ENCODE peak calls at places on chromosomes 6 and 20, in five cellular contexts. I is nucleus accumbens, D is OCI-M1, R is NCI-H1092 treated with DMSO at 0.1 percent for 48 hours, G is T-helper 9 cell. M is an unnamed sample.

GRCh38 chr6:118968416-118968815 is 33.5 kb upstream of the MCM9 start:
- DNase-seq in D (peak; percentile 81), G (no peak), I (no peak), R (no peak), M (no peak)

GRCh38 chr20:644692-645317 is 8.2 kb downstream of the SRXN1 start:
- DNase-seq in I (no peak), D (no peak), G (no peak), R (no peak), M (no peak)

GRCh38 chr20:5531318-5532081 is 214.7 kb upstream of the PROKR2 start:
- DNase-seq in I (no peak), G (no peak), R (no peak), D (peak; percentile 53), M (no peak)

GRCh38 chr20:39986231-39986904 is 702.7 kb downstream of the MAFB start:
- DNase-seq in G (no peak), D (no peak), I (no peak), R (peak; percentile 24), M (no peak)

GRCh38 chr6:37047933-37048850 is 42.7 kb downstream of the FGD2 start:
- DNase-seq in R (no peak), D (no peak), I (no peak), G (no peak), M (no peak)

GRCh38 chr6:17491416-17492142 is 98.2 kb downstream of the CAP2 start:
- DNase-seq in I (no peak), R (no peak), D (no peak), G (no peak), M (no peak)

GRCh38 chr6:154931741-154932424 is 63.2 kb upstream of the TIAM2 start:
- DNase-seq in I (no peak), R (no peak), D (peak; percentile 76), G (no peak), M (no peak)

GRCh38 chr20:58669287-58670006 is 18.4 kb downstream of the STX16 start:
- DNase-seq in R (no peak), D (no peak), I (no peak), G (no peak), M (no peak)

GRCh38 chr6:158819213-158819976 is at the start of gene EZR:
- DNase-seq in G (peak; percentile 81), D (peak; percentile 90), R (peak; percentile 46), I (no peak), M (peak; percentile 52)

GRCh38 chr6:33983109-33983475 is 162.8 kb downstream of the GRM4 start:
- DNase-seq in R (no peak), G (no peak), I (no peak), D (peak; percentile 16), M (no peak)

GRCh38 chr20:9912858-9913434 is 74.1 kb upstream of the PAK5 start:
- DNase-seq in D (peak; percentile 71), G (peak; percentile 21), R (peak; percentile 61), I (peak; percentile 16), M (no peak)

GRCh38 chr6:102571236-102571908 is 1177.9 kb downstream of the GRIK2 start:
- DNase-seq in D (no peak), I (no peak), R (no peak), G (no peak), M (no peak)

GRCh38 chr20:2536562-2536986 is at the start of gene TMC2:
- DNase-seq in D (no peak), R (no peak), I (no peak), G (no peak), M (no peak)

GRCh38 chr6:491233-491632 is 99.7 kb downstream of the IRF4 start:
- DNase-seq in G (peak; percentile 22), D (no peak), R (no peak), I (no peak), M (no peak)

GRCh38 chr20:51129201-51129671 is 106.3 kb upstream of the KCNG1 start:
- DNase-seq in R (no peak), G (no peak), I (no peak), D (no peak), M (no peak)

GRCh38 chr6:43990627-43991619 is 136.3 kb downstream of the MRPL14 start:
- DNase-seq in D (peak; percentile 59), R (peak; percentile 52), I (no peak), G (no peak), M (no peak)

GRCh38 chr20:8527998-8528397 is 395.9 kb downstream of the PLCB1 start:
- DNase-seq in D (peak; percentile 89), R (no peak), I (no peak), G (no peak), M (no peak)

GRCh38 chr6:151240036-151240685 is 394 bp downstream of the AKAP12 start:
- DNase-seq in G (no peak), D (no peak), R (peak; percentile 46), I (no peak), M (peak; percentile 45)

GRCh38 chr20:63696311-63696627 is 183 bp upstream of the TNFRSF6B start:
- DNase-seq in D (no peak), G (no peak), I (no peak), R (no peak), M (no peak)

GRCh38 chr6:3913077-3913957 is 64.1 kb downstream of the FAM50B start:
- DNase-seq in G (no peak), D (peak; percentile 14), I (no peak), R (peak; percentile 24), M (no peak)

GRCh38 chr6:26272171-26272631 is 92.8 kb upstream of the BTN3A2 start:
- DNase-seq in I (no peak), G (peak; percentile 38), D (peak; percentile 77), R (no peak), M (no peak)

GRCh38 chr6:14837435-14837834 is 408.4 kb upstream of the JARID2 start:
- DNase-seq in D (no peak), R (no peak), I (no peak), G (no peak), M (no peak)

GRCh38 chr6:84773431-84774173 is 9.2 kb upstream of the TBX18 start:
- DNase-seq in I (no peak), R (no peak), G (no peak), D (no peak), M (no peak)

GRCh38 chr20:60087563-60088105 is 129.4 kb downstream of the CDH26 start:
- DNase-seq in R (no peak), D (no peak), G (no peak), I (no peak), M (no peak)

GRCh38 chr6:161211380-161212035 is 62.4 kb downstream of the AGPAT4 start:
- DNase-seq in I (no peak), G (no peak), R (no peak), D (peak; percentile 55), M (no peak)

GRCh38 chr20:44355503-44356352 is at the start of gene HNF4A:
- DNase-seq in G (no peak), R (no peak), I (no peak), D (no peak), M (no peak)

GRCh38 chr20:53712212-53712977 is 118.8 kb upstream of the ZNF217 start:
- DNase-seq in G (no peak), I (no peak), D (no peak), R (no peak), M (no peak)

GRCh38 chr6:19866199-19866872 is 29.2 kb downstream of the ID4 start:
- DNase-seq in G (no peak), R (peak; percentile 78), D (no peak), I (no peak), M (no peak)

GRCh38 chr6:40352006-40352405 is 235.2 kb downstream of the LRFN2 start:
- DNase-seq in G (no peak), R (no peak), D (no peak), I (no peak), M (no peak)

GRCh38 chr20:20450461-20451027 is 82.6 kb downstream of the INSM1 start:
- DNase-seq in G (no peak), D (peak; percentile 10), I (no peak), R (peak; percentile 95), M (peak; percentile 43)

GRCh38 chr20:18072532-18072931 is 14.8 kb upstream of the OVOL2 start:
- DNase-seq in D (no peak), I (no peak), R (no peak), G (no peak), M (no peak)

M was measured in hypothalamus.